ENCODE peak calls at places on chromosomes 5 and 9, in four cellular contexts. K, N, B and U are unnamed samples.

GRCh38 chr9:135857371-135857786 is 50.0 kb downstream of the CAMSAP1 start:
- DNase-seq in K (no peak), N (peak; percentile 38), B (no peak), U (peak; percentile 53)

GRCh38 chr5:127446626-127447025 is 70.8 kb upstream of the PRRC1 start:
- DNase-seq in K (no peak), N (no peak), B (no peak), U (no peak)

GRCh38 chr9:18824095-18824666 is 208.8 kb downstream of the SAXO1 start:
- DNase-seq in K (no peak), N (peak; percentile 14), B (peak; percentile 28), U (no peak)

GRCh38 chr9:2281031-2281802 is 266.1 kb downstream of the SMARCA2 start:
- DNase-seq in K (no peak), N (no peak), B (peak; percentile 75), U (peak; percentile 64)

GRCh38 chr9:115018547-115019435 is 88.4 kb upstream of the TNFSF8 start:
- DNase-seq in K (no peak), N (peak; percentile 82), B (no peak), U (peak; percentile 87)

GRCh38 chr9:127844821-127845359 is 9.6 kb downstream of the ENG start:
- DNase-seq in K (no peak), N (no peak), B (peak; percentile 60), U (peak; percentile 21)

GRCh38 chr9:133315997-133316396 is 20.0 kb downstream of the SURF6 start:
- DNase-seq in K (no peak), N (no peak), B (no peak), U (no peak)

GRCh38 chr9:136170291-136170901 is 34.5 kb downstream of the LHX3 start:
- DNase-seq in K (peak; percentile 71), N (peak; percentile 63), B (peak; percentile 85), U (peak; percentile 22)

GRCh38 chr5:139495644-139496435 is 13.3 kb upstream of the STING1 start:
- DNase-seq in K (no peak), N (peak; percentile 3), B (no peak), U (peak; percentile 67)

GRCh38 chr5:127830829-127831598 is 127.8 kb downstream of the CCDC192 start:
- DNase-seq in K (no peak), N (no peak), B (no peak), U (no peak)